ENCODE peak calls at places on chromosomes 11 and 22, in six cellular contexts. One of them, this sample, is unnamed.

GRCh38 chr22:27577570-27577969 is 224.0 kb downstream of the MN1 start:
- DNase-seq in MCF 10A: no peak
- DNase-seq in HEK293T: no peak
- DNase-seq in activated T-helper 1 cell treated with anti-CD3 and anti-CD28 coated beads, Interleukin-12 subunit alpha, Interleukin-12 subunit beta, Interleukin-2, Interleukin-4 antibody, amounts not matched to agents 30 ng/mL and 10 ng/mL and 1 ng/mL, durations not matched to agents 14 hours and 24 hours and 36 hours: no peak
- DNase-seq in PC-3: no peak
- DNase-seq in heart right ventricle: no peak
- DNase-seq in this sample: no peak

GRCh38 chr22:48761546-48761945 is 1066.1 kb downstream of the BRD1 start:
- DNase-seq in HEK293T: no peak
- DNase-seq in PC-3: no peak
- DNase-seq in activated T-helper 1 cell treated with anti-CD3 and anti-CD28 coated beads, Interleukin-12 subunit alpha, Interleukin-12 subunit beta, Interleukin-2, Interleukin-4 antibody, amounts not matched to agents 30 ng/mL and 10 ng/mL and 1 ng/mL, durations not matched to agents 14 hours and 24 hours and 36 hours: no peak
- DNase-seq in MCF 10A: no peak
- DNase-seq in heart right ventricle: no peak
- DNase-seq in this sample: peak

GRCh38 chr22:41359376-41359775 is 22.4 kb upstream of the TEF start:
- DNase-seq in PC-3: no peak
- DNase-seq in HEK293T: no peak
- DNase-seq in heart right ventricle: no peak
- DNase-seq in MCF 10A: no peak
- DNase-seq in activated T-helper 1 cell treated with anti-CD3 and anti-CD28 coated beads, Interleukin-12 subunit alpha, Interleukin-12 subunit beta, Interleukin-2, Interleukin-4 antibody, amounts not matched to agents 30 ng/mL and 10 ng/mL and 1 ng/mL, durations not matched to agents 14 hours and 24 hours and 36 hours: no peak
- DNase-seq in this sample: no peak

GRCh38 chr11:126782810-126783209 is 217.8 kb downstream of the KIRREL3 start:
- DNase-seq in heart right ventricle: no peak
- DNase-seq in PC-3: no peak
- DNase-seq in activated T-helper 1 cell treated with anti-CD3 and anti-CD28 coated beads, Interleukin-12 subunit alpha, Interleukin-12 subunit beta, Interleukin-2, Interleukin-4 antibody, amounts not matched to agents 30 ng/mL and 10 ng/mL and 1 ng/mL, durations not matched to agents 14 hours and 24 hours and 36 hours: no peak
- DNase-seq in HEK293T: no peak
- DNase-seq in MCF 10A: no peak
- DNase-seq in this sample: no peak

GRCh38 chr11:68867067-68867466 is 25.4 kb upstream of the CPT1A start:
- DNase-seq in heart right ventricle: no peak
- DNase-seq in activated T-helper 1 cell treated with anti-CD3 and anti-CD28 coated beads, Interleukin-12 subunit alpha, Interleukin-12 subunit beta, Interleukin-2, Interleukin-4 antibody, amounts not matched to agents 30 ng/mL and 10 ng/mL and 1 ng/mL, durations not matched to agents 14 hours and 24 hours and 36 hours: no peak
- DNase-seq in PC-3: no peak
- DNase-seq in MCF 10A: no peak
- DNase-seq in HEK293T: no peak
- DNase-seq in this sample: no peak

GRCh38 chr11:65865550-65866172 is 5.4 kb downstream of the MUS81 start:
- DNase-seq in MCF 10A: no peak
- DNase-seq in PC-3: no peak
- DNase-seq in activated T-helper 1 cell treated with anti-CD3 and anti-CD28 coated beads, Interleukin-12 subunit alpha, Interleukin-12 subunit beta, Interleukin-2, Interleukin-4 antibody, amounts not matched to agents 30 ng/mL and 10 ng/mL and 1 ng/mL, durations not matched to agents 14 hours and 24 hours and 36 hours: no peak
- DNase-seq in HEK293T: no peak
- DNase-seq in heart right ventricle: no peak
- DNase-seq in this sample: no peak

GRCh38 chr11:121892131-121892681 is 223.8 kb downstream of the BLID start:
- DNase-seq in PC-3: peak
- DNase-seq in activated T-helper 1 cell treated with anti-CD3 and anti-CD28 coated beads, Interleukin-12 subunit alpha, Interleukin-12 subunit beta, Interleukin-2, Interleukin-4 antibody, amounts not matched to agents 30 ng/mL and 10 ng/mL and 1 ng/mL, durations not matched to agents 14 hours and 24 hours and 36 hours: no peak
- DNase-seq in heart right ventricle: peak
- DNase-seq in HEK293T: no peak
- DNase-seq in MCF 10A: peak
- DNase-seq in this sample: peak

GRCh38 chr11:93935826-93936225 is 85.3 kb upstream of the HEPHL1 start:
- DNase-seq in heart right ventricle: no peak
- DNase-seq in HEK293T: no peak
- DNase-seq in activated T-helper 1 cell treated with anti-CD3 and anti-CD28 coated beads, Interleukin-12 subunit alpha, Interleukin-12 subunit beta, Interleukin-2, Interleukin-4 antibody, amounts not matched to agents 30 ng/mL and 10 ng/mL and 1 ng/mL, durations not matched to agents 14 hours and 24 hours and 36 hours: no peak
- DNase-seq in MCF 10A: no peak
- DNase-seq in PC-3: peak
- DNase-seq in this sample: no peak

GRCh38 chr11:103537904-103538502 is 428.8 kb downstream of the DYNC2H1 start:
- DNase-seq in heart right ventricle: no peak
- DNase-seq in PC-3: peak
- DNase-seq in HEK293T: no peak
- DNase-seq in MCF 10A: peak
- DNase-seq in activated T-helper 1 cell treated with anti-CD3 and anti-CD28 coated beads, Interleukin-12 subunit alpha, Interleukin-12 subunit beta, Interleukin-2, Interleukin-4 antibody, amounts not matched to agents 30 ng/mL and 10 ng/mL and 1 ng/mL, durations not matched to agents 14 hours and 24 hours and 36 hours: no peak
- DNase-seq in this sample: no peak

GRCh38 chr11:59154585-59154984 is 11.9 kb downstream of the FAM111A start:
- DNase-seq in HEK293T: no peak
- DNase-seq in activated T-helper 1 cell treated with anti-CD3 and anti-CD28 coated beads, Interleukin-12 subunit alpha, Interleukin-12 subunit beta, Interleukin-2, Interleukin-4 antibody, amounts not matched to agents 30 ng/mL and 10 ng/mL and 1 ng/mL, durations not matched to agents 14 hours and 24 hours and 36 hours: no peak
- DNase-seq in PC-3: peak
- DNase-seq in heart right ventricle: no peak
- DNase-seq in MCF 10A: no peak
- DNase-seq in this sample: no peak

GRCh38 chr22:45008853-45009751 is 703 bp downstream of the PHF21B start:
- DNase-seq in activated T-helper 1 cell treated with anti-CD3 and anti-CD28 coated beads, Interleukin-12 subunit alpha, Interleukin-12 subunit beta, Interleukin-2, Interleukin-4 antibody, amounts not matched to agents 30 ng/mL and 10 ng/mL and 1 ng/mL, durations not matched to agents 14 hours and 24 hours and 36 hours: no peak
- DNase-seq in PC-3: no peak
- DNase-seq in HEK293T: no peak
- DNase-seq in MCF 10A: no peak
- DNase-seq in heart right ventricle: no peak
- DNase-seq in this sample: no peak

GRCh38 chr11:83335446-83336070 is 49.4 kb upstream of the CCDC90B start:
- DNase-seq in heart right ventricle: no peak
- DNase-seq in MCF 10A: no peak
- DNase-seq in activated T-helper 1 cell treated with anti-CD3 and anti-CD28 coated beads, Interleukin-12 subunit alpha, Interleukin-12 subunit beta, Interleukin-2, Interleukin-4 antibody, amounts not matched to agents 30 ng/mL and 10 ng/mL and 1 ng/mL, durations not matched to agents 14 hours and 24 hours and 36 hours: no peak
- DNase-seq in PC-3: no peak
- DNase-seq in HEK293T: no peak
- DNase-seq in this sample: no peak

GRCh38 chr11:62497132-62497915 is 49.3 kb downstream of the AHNAK start:
- DNase-seq in heart right ventricle: no peak
- DNase-seq in activated T-helper 1 cell treated with anti-CD3 and anti-CD28 coated beads, Interleukin-12 subunit alpha, Interleukin-12 subunit beta, Interleukin-2, Interleukin-4 antibody, amounts not matched to agents 30 ng/mL and 10 ng/mL and 1 ng/mL, durations not matched to agents 14 hours and 24 hours and 36 hours: no peak
- DNase-seq in PC-3: peak
- DNase-seq in HEK293T: peak
- DNase-seq in MCF 10A: peak
- DNase-seq in this sample: no peak

GRCh38 chr22:43135565-43135964 is 7.6 kb downstream of the MCAT start:
- DNase-seq in HEK293T: no peak
- DNase-seq in MCF 10A: no peak
- DNase-seq in activated T-helper 1 cell treated with anti-CD3 and anti-CD28 coated beads, Interleukin-12 subunit alpha, Interleukin-12 subunit beta, Interleukin-2, Interleukin-4 antibody, amounts not matched to agents 30 ng/mL and 10 ng/mL and 1 ng/mL, durations not matched to agents 14 hours and 24 hours and 36 hours: no peak
- DNase-seq in heart right ventricle: no peak
- DNase-seq in PC-3: no peak
- DNase-seq in this sample: no peak

GRCh38 chr11:10493041-10493663 is 38.1 kb downstream of the AMPD3 start:
- DNase-seq in HEK293T: no peak
- DNase-seq in heart right ventricle: no peak
- DNase-seq in PC-3: no peak
- DNase-seq in activated T-helper 1 cell treated with anti-CD3 and anti-CD28 coated beads, Interleukin-12 subunit alpha, Interleukin-12 subunit beta, Interleukin-2, Interleukin-4 antibody, amounts not matched to agents 30 ng/mL and 10 ng/mL and 1 ng/mL, durations not matched to agents 14 hours and 24 hours and 36 hours: no peak
- DNase-seq in MCF 10A: no peak
- DNase-seq in this sample: no peak

GRCh38 chr11:128052912-128053641 is 534.3 kb downstream of the ETS1 start:
- DNase-seq in HEK293T: no peak
- DNase-seq in activated T-helper 1 cell treated with anti-CD3 and anti-CD28 coated beads, Interleukin-12 subunit alpha, Interleukin-12 subunit beta, Interleukin-2, Interleukin-4 antibody, amounts not matched to agents 30 ng/mL and 10 ng/mL and 1 ng/mL, durations not matched to agents 14 hours and 24 hours and 36 hours: no peak
- DNase-seq in PC-3: peak
- DNase-seq in MCF 10A: peak
- DNase-seq in heart right ventricle: no peak
- DNase-seq in this sample: no peak

GRCh38 chr11:128042290-128042751 is 545.0 kb downstream of the ETS1 start:
- DNase-seq in activated T-helper 1 cell treated with anti-CD3 and anti-CD28 coated beads, Interleukin-12 subunit alpha, Interleukin-12 subunit beta, Interleukin-2, Interleukin-4 antibody, amounts not matched to agents 30 ng/mL and 10 ng/mL and 1 ng/mL, durations not matched to agents 14 hours and 24 hours and 36 hours: no peak
- DNase-seq in PC-3: peak
- DNase-seq in MCF 10A: no peak
- DNase-seq in HEK293T: no peak
- DNase-seq in heart right ventricle: no peak
- DNase-seq in this sample: no peak

GRCh38 chr22:21009638-21010425 is 5.1 kb upstream of the P2RX6 start:
- DNase-seq in heart right ventricle: no peak
- DNase-seq in activated T-helper 1 cell treated with anti-CD3 and anti-CD28 coated beads, Interleukin-12 subunit alpha, Interleukin-12 subunit beta, Interleukin-2, Interleukin-4 antibody, amounts not matched to agents 30 ng/mL and 10 ng/mL and 1 ng/mL, durations not matched to agents 14 hours and 24 hours and 36 hours: no peak
- DNase-seq in PC-3: peak
- DNase-seq in HEK293T: no peak
- DNase-seq in MCF 10A: peak
- DNase-seq in this sample: no peak

GRCh38 chr11:103648054-103648453 is 388.4 kb upstream of the DDI1 start:
- DNase-seq in MCF 10A: no peak
- DNase-seq in PC-3: no peak
- DNase-seq in activated T-helper 1 cell treated with anti-CD3 and anti-CD28 coated beads, Interleukin-12 subunit alpha, Interleukin-12 subunit beta, Interleukin-2, Interleukin-4 antibody, amounts not matched to agents 30 ng/mL and 10 ng/mL and 1 ng/mL, durations not matched to agents 14 hours and 24 hours and 36 hours: no peak
- DNase-seq in HEK293T: no peak
- DNase-seq in heart right ventricle: no peak
- DNase-seq in this sample: no peak

GRCh38 chr11:28100665-28101064 is 7.3 kb downstream of the KIF18A start:
- DNase-seq in HEK293T: no peak
- DNase-seq in MCF 10A: no peak
- DNase-seq in PC-3: no peak
- DNase-seq in heart right ventricle: no peak
- DNase-seq in activated T-helper 1 cell treated with anti-CD3 and anti-CD28 coated beads, Interleukin-12 subunit alpha, Interleukin-12 subunit beta, Interleukin-2, Interleukin-4 antibody, amounts not matched to agents 30 ng/mL and 10 ng/mL and 1 ng/mL, durations not matched to agents 14 hours and 24 hours and 36 hours: no peak
- DNase-seq in this sample: no peak

GRCh38 chr11:72985645-72986044 is 156.5 kb downstream of the FCHSD2 start:
- DNase-seq in HEK293T: no peak
- DNase-seq in PC-3: no peak
- DNase-seq in MCF 10A: no peak
- DNase-seq in activated T-helper 1 cell treated with anti-CD3 and anti-CD28 coated beads, Interleukin-12 subunit alpha, Interleukin-12 subunit beta, Interleukin-2, Interleukin-4 antibody, amounts not matched to agents 30 ng/mL and 10 ng/mL and 1 ng/mL, durations not matched to agents 14 hours and 24 hours and 36 hours: no peak
- DNase-seq in heart right ventricle: no peak
- DNase-seq in this sample: no peak

GRCh38 chr11:31825453-31826391 is 14.6 kb upstream of the PAX6 start:
- DNase-seq in activated T-helper 1 cell treated with anti-CD3 and anti-CD28 coated beads, Interleukin-12 subunit alpha, Interleukin-12 subunit beta, Interleukin-2, Interleukin-4 antibody, amounts not matched to agents 30 ng/mL and 10 ng/mL and 1 ng/mL, durations not matched to agents 14 hours and 24 hours and 36 hours: no peak
- DNase-seq in PC-3: no peak
- DNase-seq in HEK293T: no peak
- DNase-seq in heart right ventricle: no peak
- DNase-seq in MCF 10A: no peak
- DNase-seq in this sample: no peak

GRCh38 chr11:68750197-68750987 is 928 bp downstream of the TESMIN start:
- DNase-seq in activated T-helper 1 cell treated with anti-CD3 and anti-CD28 coated beads, Interleukin-12 subunit alpha, Interleukin-12 subunit beta, Interleukin-2, Interleukin-4 antibody, amounts not matched to agents 30 ng/mL and 10 ng/mL and 1 ng/mL, durations not matched to agents 14 hours and 24 hours and 36 hours: no peak
- DNase-seq in PC-3: no peak
- DNase-seq in heart right ventricle: no peak
- DNase-seq in HEK293T: no peak
- DNase-seq in MCF 10A: no peak
- DNase-seq in this sample: no peak

GRCh38 chr11:72876147-72876546 is 61.9 kb downstream of the ATG16L2 start:
- DNase-seq in PC-3: no peak
- DNase-seq in activated T-helper 1 cell treated with anti-CD3 and anti-CD28 coated beads, Interleukin-12 subunit alpha, Interleukin-12 subunit beta, Interleukin-2, Interleukin-4 antibody, amounts not matched to agents 30 ng/mL and 10 ng/mL and 1 ng/mL, durations not matched to agents 14 hours and 24 hours and 36 hours: no peak
- DNase-seq in heart right ventricle: no peak
- DNase-seq in HEK293T: no peak
- DNase-seq in MCF 10A: no peak
- DNase-seq in this sample: no peak

GRCh38 chr11:1852885-1853284 is at the start of gene LSP1:
- DNase-seq in PC-3: no peak
- DNase-seq in activated T-helper 1 cell treated with anti-CD3 and anti-CD28 coated beads, Interleukin-12 subunit alpha, Interleukin-12 subunit beta, Interleukin-2, Interleukin-4 antibody, amounts not matched to agents 30 ng/mL and 10 ng/mL and 1 ng/mL, durations not matched to agents 14 hours and 24 hours and 36 hours: peak
- DNase-seq in HEK293T: no peak
- DNase-seq in heart right ventricle: peak
- DNase-seq in MCF 10A: no peak
- DNase-seq in this sample: no peak

GRCh38 chr11:11818529-11819121 is 23.1 kb upstream of the USP47 start:
- DNase-seq in heart right ventricle: no peak
- DNase-seq in HEK293T: no peak
- DNase-seq in PC-3: no peak
- DNase-seq in MCF 10A: no peak
- DNase-seq in activated T-helper 1 cell treated with anti-CD3 and anti-CD28 coated beads, Interleukin-12 subunit alpha, Interleukin-12 subunit beta, Interleukin-2, Interleukin-4 antibody, amounts not matched to agents 30 ng/mL and 10 ng/mL and 1 ng/mL, durations not matched to agents 14 hours and 24 hours and 36 hours: no peak
- DNase-seq in this sample: no peak

GRCh38 chr11:14577835-14578529 is 57.8 kb upstream of the PSMA1 start:
- DNase-seq in MCF 10A: no peak
- DNase-seq in activated T-helper 1 cell treated with anti-CD3 and anti-CD28 coated beads, Interleukin-12 subunit alpha, Interleukin-12 subunit beta, Interleukin-2, Interleukin-4 antibody, amounts not matched to agents 30 ng/mL and 10 ng/mL and 1 ng/mL, durations not matched to agents 14 hours and 24 hours and 36 hours: peak
- DNase-seq in HEK293T: no peak
- DNase-seq in PC-3: no peak
- DNase-seq in heart right ventricle: no peak
- DNase-seq in this sample: no peak

GRCh38 chr22:24965822-24966626 is 13.5 kb downstream of the KIAA1671 start:
- DNase-seq in MCF 10A: peak
- DNase-seq in HEK293T: no peak
- DNase-seq in heart right ventricle: peak
- DNase-seq in activated T-helper 1 cell treated with anti-CD3 and anti-CD28 coated beads, Interleukin-12 subunit alpha, Interleukin-12 subunit beta, Interleukin-2, Interleukin-4 antibody, amounts not matched to agents 30 ng/mL and 10 ng/mL and 1 ng/mL, durations not matched to agents 14 hours and 24 hours and 36 hours: no peak
- DNase-seq in PC-3: peak
- DNase-seq in this sample: no peak

GRCh38 chr11:19577391-19577831 is 135.2 kb upstream of the NAV2 start:
- DNase-seq in PC-3: no peak
- DNase-seq in MCF 10A: no peak
- DNase-seq in activated T-helper 1 cell treated with anti-CD3 and anti-CD28 coated beads, Interleukin-12 subunit alpha, Interleukin-12 subunit beta, Interleukin-2, Interleukin-4 antibody, amounts not matched to agents 30 ng/mL and 10 ng/mL and 1 ng/mL, durations not matched to agents 14 hours and 24 hours and 36 hours: no peak
- DNase-seq in HEK293T: no peak
- DNase-seq in heart right ventricle: peak
- DNase-seq in this sample: no peak

GRCh38 chr22:29626497-29627195 is 23.2 kb downstream of the NF2 start:
- DNase-seq in PC-3: peak
- DNase-seq in MCF 10A: peak
- DNase-seq in activated T-helper 1 cell treated with anti-CD3 and anti-CD28 coated beads, Interleukin-12 subunit alpha, Interleukin-12 subunit beta, Interleukin-2, Interleukin-4 antibody, amounts not matched to agents 30 ng/mL and 10 ng/mL and 1 ng/mL, durations not matched to agents 14 hours and 24 hours and 36 hours: no peak
- DNase-seq in HEK293T: no peak
- DNase-seq in heart right ventricle: no peak
- DNase-seq in this sample: no peak

GRCh38 chr11:78715639-78716311 is 141.1 kb upstream of the NARS2 start:
- DNase-seq in HEK293T: peak
- DNase-seq in MCF 10A: peak
- DNase-seq in heart right ventricle: peak
- DNase-seq in activated T-helper 1 cell treated with anti-CD3 and anti-CD28 coated beads, Interleukin-12 subunit alpha, Interleukin-12 subunit beta, Interleukin-2, Interleukin-4 antibody, amounts not matched to agents 30 ng/mL and 10 ng/mL and 1 ng/mL, durations not matched to agents 14 hours and 24 hours and 36 hours: peak
- DNase-seq in PC-3: peak
- DNase-seq in this sample: no peak

GRCh38 chr11:131137046-131137445 is 220.8 kb upstream of the SNX19 start:
- DNase-seq in heart right ventricle: no peak
- DNase-seq in MCF 10A: no peak
- DNase-seq in activated T-helper 1 cell treated with anti-CD3 and anti-CD28 coated beads, Interleukin-12 subunit alpha, Interleukin-12 subunit beta, Interleukin-2, Interleukin-4 antibody, amounts not matched to agents 30 ng/mL and 10 ng/mL and 1 ng/mL, durations not matched to agents 14 hours and 24 hours and 36 hours: no peak
- DNase-seq in PC-3: no peak
- DNase-seq in HEK293T: no peak
- DNase-seq in this sample: no peak

GRCh38 chr22:39242809-39243442 is 1.9 kb downstream of the PDGFB start:
- DNase-seq in activated T-helper 1 cell treated with anti-CD3 and anti-CD28 coated beads, Interleukin-12 subunit alpha, Interleukin-12 subunit beta, Interleukin-2, Interleukin-4 antibody, amounts not matched to agents 30 ng/mL and 10 ng/mL and 1 ng/mL, durations not matched to agents 14 hours and 24 hours and 36 hours: no peak
- DNase-seq in MCF 10A: no peak
- DNase-seq in heart right ventricle: no peak
- DNase-seq in PC-3: peak
- DNase-seq in HEK293T: no peak
- DNase-seq in this sample: no peak

GRCh38 chr22:44404341-44405020 is 91.7 kb upstream of the SHISAL1 start:
- DNase-seq in PC-3: no peak
- DNase-seq in heart right ventricle: peak
- DNase-seq in MCF 10A: no peak
- DNase-seq in HEK293T: no peak
- DNase-seq in activated T-helper 1 cell treated with anti-CD3 and anti-CD28 coated beads, Interleukin-12 subunit alpha, Interleukin-12 subunit beta, Interleukin-2, Interleukin-4 antibody, amounts not matched to agents 30 ng/mL and 10 ng/mL and 1 ng/mL, durations not matched to agents 14 hours and 24 hours and 36 hours: no peak
- DNase-seq in this sample: no peak

GRCh38 chr11:125960771-125961170 is 14.9 kb downstream of the VSIG10L2 start:
- DNase-seq in heart right ventricle: no peak
- DNase-seq in PC-3: no peak
- DNase-seq in activated T-helper 1 cell treated with anti-CD3 and anti-CD28 coated beads, Interleukin-12 subunit alpha, Interleukin-12 subunit beta, Interleukin-2, Interleukin-4 antibody, amounts not matched to agents 30 ng/mL and 10 ng/mL and 1 ng/mL, durations not matched to agents 14 hours and 24 hours and 36 hours: no peak
- DNase-seq in HEK293T: no peak
- DNase-seq in MCF 10A: no peak
- DNase-seq in this sample: no peak

GRCh38 chr11:36155770-36156485 is 133.3 kb downstream of the COMMD9 start:
- DNase-seq in MCF 10A: peak
- DNase-seq in heart right ventricle: no peak
- DNase-seq in PC-3: peak
- DNase-seq in HEK293T: no peak
- DNase-seq in activated T-helper 1 cell treated with anti-CD3 and anti-CD28 coated beads, Interleukin-12 subunit alpha, Interleukin-12 subunit beta, Interleukin-2, Interleukin-4 antibody, amounts not matched to agents 30 ng/mL and 10 ng/mL and 1 ng/mL, durations not matched to agents 14 hours and 24 hours and 36 hours: no peak
- DNase-seq in this sample: no peak

This sample was measured in suprapubic skin.